ENCODE peak calls at places on chromosomes 6 and 20, in eight cellular contexts. B is GM12878, O is IMR-90, P is PC-3, Q is astrocyte, F is MM.1S, S is mammary epithelial cell, Y is endothelial cell of umbilical vein. T is an unnamed sample.
A peak's percentile ranks its signal among the peaks of the same experiment; 100 is the strongest.

GRCh38 chr6:51322505-51322904 is 503.8 kb downstream of the TFAP2B start:
- DNase-seq in B (no peak), O (no peak), P (peak; percentile 26), Q (no peak), F (no peak), S (no peak), Y (no peak), T (no peak)

GRCh38 chr6:125512621-125513020 is 210.9 kb upstream of the HDDC2 start:
- DNase-seq in B (no peak), O (no peak), P (peak; percentile 5), Q (no peak), F (peak; percentile 66), S (peak; percentile 2), Y (no peak), T (peak; percentile 75)

GRCh38 chr20:3679749-3680700 is 1.8 kb downstream of the ADAM33 start:
- DNase-seq in B (no peak), O (peak; percentile 48), P (no peak), Q (peak; percentile 65), F (no peak), S (no peak), Y (no peak), T (no peak)

GRCh38 chr20:4041748-4042411 is 26.5 kb upstream of the RNF24 start:
- DNase-seq in B (no peak), O (peak; percentile 89), P (peak; percentile 100), Q (peak; percentile 98), F (no peak), S (peak; percentile 98), Y (peak; percentile 18), T (no peak)

GRCh38 chr6:84766118-84766683 is 1.8 kb upstream of the TBX18 start:
- DNase-seq in B (no peak), O (no peak), P (no peak), Q (no peak), F (no peak), S (no peak), Y (no peak), T (no peak)

GRCh38 chr6:150549577-150550184 is 50.0 kb upstream of the PLEKHG1 start:
- DNase-seq in B (no peak), O (no peak), P (peak; percentile 78), Q (peak; percentile 9), F (no peak), S (peak; percentile 86), Y (no peak), T (no peak)

GRCh38 chr6:129766959-129767728 is 57.2 kb upstream of the ARHGAP18 start:
- DNase-seq in B (no peak), O (peak; percentile 77), P (peak; percentile 28), Q (peak; percentile 76), F (peak; percentile 78), S (peak; percentile 64), Y (peak; percentile 57), T (no peak)

GRCh38 chr6:34176261-34177031 is 30.6 kb upstream of the GRM4 start:
- DNase-seq in B (no peak), O (no peak), P (no peak), Q (no peak), F (no peak), S (no peak), Y (no peak), T (no peak)

GRCh38 chr6:137259349-137259748 is 40.2 kb upstream of the IFNGR1 start:
- DNase-seq in B (no peak), O (peak; percentile 3), P (peak; percentile 51), Q (no peak), F (no peak), S (peak; percentile 58), Y (peak; percentile 23), T (no peak)

DNA sequence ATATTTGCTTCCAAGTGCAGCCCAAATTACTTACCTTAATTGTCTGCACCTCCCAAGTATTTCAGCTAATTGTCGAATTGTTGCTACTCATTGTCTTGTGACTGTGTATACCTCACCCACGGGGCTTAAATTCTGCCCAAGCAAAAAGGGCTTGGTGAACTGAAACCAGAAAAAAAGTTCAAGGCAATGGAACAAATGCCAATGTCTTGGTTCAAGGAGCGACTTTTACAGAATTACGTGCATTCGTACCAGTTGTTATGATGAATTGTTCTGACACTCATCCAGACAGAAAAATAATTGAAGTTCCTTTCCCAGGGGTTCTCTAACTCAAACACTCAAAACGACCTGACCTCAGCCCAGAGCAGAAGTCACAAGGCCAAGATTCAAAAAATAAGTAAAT is 13.9 kb upstream of the PXDC1 start:
- DNase-seq in B (no peak), O (no peak), P (no peak), Q (no peak), F (no peak), S (no peak), Y (no peak), T (no peak)
- H3K9ac ChIP-seq in B (no peak overlapping the region), O (no peak overlapping the region), P (no peak overlapping the region), Q (no peak overlapping the region), F (no peak overlapping the region), S (no peak overlapping the region), Y (no peak overlapping the region), T (no peak overlapping the region)

GRCh38 chr6:83160167-83160566 is 32.9 kb downstream of the PGM3 start:
- DNase-seq in B (no peak), O (no peak), P (no peak), Q (no peak), F (no peak), S (no peak), Y (no peak), T (no peak)

GRCh38 chr6:83153958-83154357 is 39.1 kb downstream of the PGM3 start:
- DNase-seq in B (no peak), O (peak; percentile 53), P (no peak), Q (no peak), F (no peak), S (no peak), Y (no peak), T (no peak)

GRCh38 chr6:83151114-83151513 is 42.0 kb downstream of the PGM3 start:
- DNase-seq in B (no peak), O (peak; percentile 86), P (peak; percentile 34), Q (no peak), F (no peak), S (peak; percentile 12), Y (no peak), T (no peak)

GRCh38 chr6:83152913-83153312 is 40.2 kb downstream of the PGM3 start:
- DNase-seq in B (no peak), O (no peak), P (no peak), Q (no peak), F (no peak), S (no peak), Y (peak; percentile 47), T (no peak)

DNA sequence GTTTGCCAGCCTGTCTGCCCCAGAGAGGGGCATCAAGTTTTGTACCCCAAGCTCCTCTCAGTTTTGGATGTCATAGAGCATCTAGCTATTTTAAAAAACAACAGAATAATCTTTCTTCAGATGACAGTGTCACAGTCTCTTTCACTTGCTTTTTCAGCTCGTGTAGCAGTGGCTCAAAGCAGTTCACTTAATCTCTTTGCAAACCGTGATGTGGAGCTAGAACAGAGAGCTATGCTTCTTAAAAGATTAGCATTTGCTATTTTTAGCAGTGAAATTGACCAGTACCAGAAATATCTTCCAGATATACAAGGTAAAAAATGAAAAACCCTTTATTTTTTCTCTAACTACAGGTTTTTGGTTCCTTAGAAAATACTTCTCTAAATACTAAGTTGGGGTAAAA is 37.3 kb downstream of the PGM3 start:
- DNase-seq in B (no peak), O (no peak), P (no peak), Q (no peak), F (peak; percentile 79), S (no peak), Y (no peak), T (no peak)
- H3K4me3 ChIP-seq in B (no peak overlapping the region), O (no peak overlapping the region), P (no peak overlapping the region), Q (no peak overlapping the region), F (peak overlapping the region; percentile 45), S (no peak overlapping the region), Y (no peak overlapping the region), T (no peak overlapping the region)

GRCh38 chr6:36649086-36649485 is 29.4 kb upstream of the CDKN1A start:
- DNase-seq in B (no peak), O (no peak), P (no peak), Q (no peak), F (no peak), S (no peak), Y (peak; percentile 66), T (no peak)
- H3K4me2 ChIP-seq in B (no peak overlapping the region), O (no peak overlapping the region), P (no peak overlapping the region), Q (no peak overlapping the region), F (no peak overlapping the region), S (no peak overlapping the region), Y (peak overlapping the region; percentile 79), T (no peak overlapping the region)

DNA sequence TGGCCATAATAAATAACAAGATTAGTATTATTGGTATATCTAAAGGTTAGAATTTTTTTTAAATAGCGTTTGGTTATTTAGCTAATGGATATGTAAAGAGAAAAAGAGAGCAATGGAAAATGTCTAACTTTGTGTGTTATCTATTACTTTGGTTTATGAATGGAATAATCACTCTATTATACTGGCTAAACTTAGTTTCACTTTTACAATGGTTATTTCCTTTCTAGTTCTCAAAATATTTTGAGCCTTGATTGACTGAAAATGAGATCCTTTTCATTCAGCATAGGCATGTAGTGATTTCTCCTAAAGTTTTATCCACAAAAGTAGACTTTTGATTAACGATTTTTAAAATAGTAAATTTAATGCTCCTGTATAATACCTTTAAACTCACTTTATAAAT is 51.6 kb upstream of the MLIP start:
- DNase-seq in B (no peak), O (no peak), P (no peak), Q (no peak), F (peak; percentile 13), S (no peak), Y (peak; percentile 49), T (no peak)
- H3K9ac ChIP-seq in B (no peak overlapping the region), O (no peak overlapping the region), P (no peak overlapping the region), Q (no peak overlapping the region), F (no peak overlapping the region), S (no peak overlapping the region), Y (peak overlapping the region; percentile 42), T (no peak overlapping the region)